ENCODE peak calls at places on chromosomes 5 and 9, in seven cellular contexts. One of them, this sample, is unnamed.

GRCh38 chr9:133134419-133135190 is 13.6 kb upstream of the RALGDS start:
- DNase-seq in A549: no peak
- DNase-seq in HepG2: no peak
- DNase-seq in tibial nerve: no peak
- DNase-seq in ovary: no peak
- DNase-seq in K562: no peak
- DNase-seq in transverse colon: peak
- DNase-seq in this sample: no peak

GRCh38 chr5:173643964-173644363 is 27.5 kb upstream of the BOD1 start:
- DNase-seq in tibial nerve: no peak
- DNase-seq in transverse colon: no peak
- DNase-seq in HepG2: no peak
- DNase-seq in ovary: no peak
- DNase-seq in K562: no peak
- DNase-seq in A549: no peak
- DNase-seq in this sample: no peak

GRCh38 chr5:176904276-176904675 is 5.1 kb upstream of the HK3 start:
- DNase-seq in ovary: no peak
- DNase-seq in transverse colon: no peak
- DNase-seq in HepG2: no peak
- DNase-seq in A549: no peak
- DNase-seq in K562: no peak
- DNase-seq in tibial nerve: no peak
- DNase-seq in this sample: no peak

GRCh38 chr5:118863345-118863744 is 125.0 kb downstream of the DTWD2 start:
- DNase-seq in tibial nerve: no peak
- DNase-seq in transverse colon: no peak
- DNase-seq in ovary: no peak
- DNase-seq in HepG2: no peak
- DNase-seq in K562: no peak
- DNase-seq in A549: no peak
- DNase-seq in this sample: no peak

GRCh38 chr9:94867281-94867841 is 140.9 kb downstream of the AOPEP start:
- DNase-seq in transverse colon: peak
- DNase-seq in tibial nerve: peak
- DNase-seq in HepG2: peak
- DNase-seq in ovary: peak
- DNase-seq in K562: peak
- DNase-seq in A549: peak
- DNase-seq in this sample: peak

GRCh38 chr5:87308024-87308423 is 40.3 kb downstream of the RASA1 start:
- DNase-seq in ovary: no peak
- DNase-seq in A549: no peak
- DNase-seq in tibial nerve: no peak
- DNase-seq in transverse colon: no peak
- DNase-seq in K562: no peak
- DNase-seq in HepG2: no peak
- DNase-seq in this sample: no peak

GRCh38 chr5:128649183-128649582 is 111.1 kb upstream of the FBN2 start:
- DNase-seq in K562: no peak
- DNase-seq in ovary: no peak
- DNase-seq in HepG2: no peak
- DNase-seq in transverse colon: no peak
- DNase-seq in A549: no peak
- DNase-seq in tibial nerve: no peak
- DNase-seq in this sample: no peak

GRCh38 chr5:139430015-139430414 is 9.3 kb downstream of the DNAJC18 start:
- DNase-seq in HepG2: no peak
- DNase-seq in ovary: no peak
- DNase-seq in K562: no peak
- DNase-seq in A549: no peak
- DNase-seq in transverse colon: no peak
- DNase-seq in tibial nerve: no peak
- DNase-seq in this sample: no peak

GRCh38 chr5:124639095-124639665 is 107.3 kb downstream of the ZNF608 start:
- DNase-seq in tibial nerve: no peak
- DNase-seq in ovary: no peak
- DNase-seq in transverse colon: no peak
- DNase-seq in K562: no peak
- DNase-seq in HepG2: no peak
- DNase-seq in A549: no peak
- DNase-seq in this sample: no peak

GRCh38 chr5:107957023-107957422 is 286.3 kb upstream of the EFNA5 start:
- DNase-seq in A549: no peak
- DNase-seq in HepG2: no peak
- DNase-seq in tibial nerve: no peak
- DNase-seq in K562: no peak
- DNase-seq in ovary: no peak
- DNase-seq in transverse colon: no peak
- DNase-seq in this sample: no peak

GRCh38 chr5:27854243-27854852 is 816.0 kb upstream of the CDH9 start:
- DNase-seq in tibial nerve: no peak
- DNase-seq in ovary: no peak
- DNase-seq in transverse colon: no peak
- DNase-seq in K562: no peak
- DNase-seq in A549: no peak
- DNase-seq in HepG2: no peak
- DNase-seq in this sample: no peak

GRCh38 chr9:100652850-100653249 is 75.0 kb downstream of the CAVIN4 start:
- DNase-seq in ovary: no peak
- DNase-seq in K562: no peak
- DNase-seq in tibial nerve: no peak
- DNase-seq in A549: no peak
- DNase-seq in transverse colon: no peak
- DNase-seq in HepG2: no peak
- DNase-seq in this sample: no peak

GRCh38 chr9:129739432-129739831 is 13.4 kb downstream of the PTGES start:
- DNase-seq in A549: no peak
- DNase-seq in tibial nerve: no peak
- DNase-seq in transverse colon: no peak
- DNase-seq in K562: no peak
- DNase-seq in ovary: no peak
- DNase-seq in HepG2: no peak
- DNase-seq in this sample: no peak

GRCh38 chr5:10556331-10556807 is 7.5 kb upstream of the ANKRD33B start:
- DNase-seq in tibial nerve: no peak
- DNase-seq in K562: no peak
- DNase-seq in transverse colon: no peak
- DNase-seq in ovary: no peak
- DNase-seq in A549: peak
- DNase-seq in HepG2: no peak
- DNase-seq in this sample: peak

GRCh38 chr9:13719981-13720380 is 440.5 kb upstream of the MPDZ start:
- DNase-seq in A549: no peak
- DNase-seq in HepG2: no peak
- DNase-seq in transverse colon: no peak
- DNase-seq in K562: no peak
- DNase-seq in tibial nerve: no peak
- DNase-seq in ovary: no peak
- DNase-seq in this sample: no peak

GRCh38 chr5:81572201-81572600 is 178.3 kb upstream of the ACOT12 start:
- DNase-seq in A549: no peak
- DNase-seq in transverse colon: no peak
- DNase-seq in ovary: no peak
- DNase-seq in tibial nerve: no peak
- DNase-seq in K562: no peak
- DNase-seq in HepG2: no peak
- DNase-seq in this sample: no peak

GRCh38 chr9:351916-352315 is 137.3 kb downstream of the DOCK8 start:
- DNase-seq in A549: no peak
- DNase-seq in tibial nerve: no peak
- DNase-seq in HepG2: no peak
- DNase-seq in transverse colon: no peak
- DNase-seq in ovary: no peak
- DNase-seq in K562: no peak
- DNase-seq in this sample: no peak

GRCh38 chr9:354453-354852 is 139.8 kb downstream of the DOCK8 start:
- DNase-seq in A549: no peak
- DNase-seq in K562: no peak
- DNase-seq in ovary: no peak
- DNase-seq in tibial nerve: no peak
- DNase-seq in transverse colon: no peak
- DNase-seq in HepG2: no peak
- DNase-seq in this sample: no peak

GRCh38 chr9:350354-350753 is 135.7 kb downstream of the DOCK8 start:
- DNase-seq in tibial nerve: no peak
- DNase-seq in ovary: no peak
- DNase-seq in A549: no peak
- DNase-seq in HepG2: no peak
- DNase-seq in K562: no peak
- DNase-seq in transverse colon: no peak
- DNase-seq in this sample: no peak

GRCh38 chr9:357560-357959 is 142.9 kb downstream of the DOCK8 start:
- DNase-seq in tibial nerve: no peak
- DNase-seq in HepG2: no peak
- DNase-seq in transverse colon: no peak
- DNase-seq in A549: no peak
- DNase-seq in ovary: no peak
- DNase-seq in K562: peak
- DNase-seq in this sample: no peak

GRCh38 chr9:353077-353476 is 138.4 kb downstream of the DOCK8 start:
- DNase-seq in ovary: no peak
- DNase-seq in K562: no peak
- DNase-seq in transverse colon: no peak
- DNase-seq in A549: no peak
- DNase-seq in HepG2: no peak
- DNase-seq in tibial nerve: no peak
- DNase-seq in this sample: no peak
- H3K27ac ChIP-seq in ovary: no peak
- H3K27ac ChIP-seq in K562: no peak
- H3K27ac ChIP-seq in transverse colon: no peak
- H3K27ac ChIP-seq in A549: no peak
- H3K27ac ChIP-seq in HepG2: no peak
- H3K27ac ChIP-seq in tibial nerve: no peak
- H3K27ac ChIP-seq in this sample: no peak

DNA sequence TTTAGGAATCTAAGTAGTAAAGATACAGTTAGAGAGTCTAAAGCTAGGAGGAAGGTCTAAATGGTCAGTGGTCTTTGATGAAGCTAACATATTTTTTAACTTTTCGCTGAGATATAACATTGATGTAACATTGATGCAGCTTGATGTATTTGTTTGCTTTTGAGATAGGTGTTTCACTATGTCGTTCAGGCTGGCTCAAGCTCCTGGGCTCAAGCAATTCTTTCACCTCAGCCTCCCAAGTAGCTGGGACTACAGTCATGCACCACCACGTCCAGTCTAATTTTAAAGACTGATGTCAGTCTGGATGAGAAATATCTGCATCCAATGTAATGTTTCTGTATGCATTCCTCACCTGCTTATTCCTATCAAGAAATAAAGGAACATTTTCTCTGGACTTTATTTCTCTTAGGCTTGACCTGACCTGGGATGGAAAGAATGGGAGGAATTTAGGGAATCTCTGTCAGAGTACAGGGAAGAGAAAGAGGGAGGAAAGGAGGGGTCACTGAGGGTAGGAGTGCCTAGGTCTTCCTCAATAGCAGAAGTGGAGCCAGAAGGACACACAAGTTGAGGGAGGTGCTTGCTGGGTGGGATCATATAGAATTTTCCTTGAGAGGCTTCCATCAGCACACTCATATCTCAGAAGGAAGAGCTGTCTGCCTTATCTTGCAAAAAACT is 101.5 kb upstream of the GPBP1 start:
- DNase-seq in A549: no peak
- DNase-seq in HepG2: peak
- DNase-seq in ovary: no peak
- DNase-seq in tibial nerve: no peak
- DNase-seq in transverse colon: no peak
- DNase-seq in K562: no peak
- DNase-seq in this sample: no peak
- TF ChIP-seq EP300 in A549: no peak
- TF ChIP-seq EP300 in HepG2: no peak
- TF ChIP-seq EP300 in ovary: no peak
- TF ChIP-seq EP300 in tibial nerve: no peak
- TF ChIP-seq EP300 in transverse colon: no peak
- TF ChIP-seq EP300 in K562: no peak
- TF ChIP-seq EP300 in this sample: no peak

GRCh38 chr9:92615790-92616189 is 54.1 kb downstream of the IPPK start:
- DNase-seq in K562: no peak
- DNase-seq in tibial nerve: no peak
- DNase-seq in transverse colon: no peak
- DNase-seq in A549: no peak
- DNase-seq in HepG2: peak
- DNase-seq in ovary: no peak
- DNase-seq in this sample: peak

GRCh38 chr9:92613268-92614122 is 56.4 kb downstream of the IPPK start:
- DNase-seq in A549: no peak
- DNase-seq in K562: no peak
- DNase-seq in transverse colon: no peak
- DNase-seq in HepG2: no peak
- DNase-seq in ovary: no peak
- DNase-seq in tibial nerve: no peak
- DNase-seq in this sample: peak

GRCh38 chr9:92616199-92617129 is 53.5 kb downstream of the IPPK start:
- DNase-seq in A549: no peak
- DNase-seq in ovary: peak
- DNase-seq in HepG2: peak
- DNase-seq in transverse colon: no peak
- DNase-seq in K562: no peak
- DNase-seq in tibial nerve: peak
- DNase-seq in this sample: peak

GRCh38 chr9:92614123-92614510 is 55.8 kb downstream of the IPPK start:
- DNase-seq in A549: no peak
- DNase-seq in transverse colon: no peak
- DNase-seq in ovary: no peak
- DNase-seq in tibial nerve: no peak
- DNase-seq in HepG2: no peak
- DNase-seq in K562: no peak
- DNase-seq in this sample: peak

GRCh38 chr9:92614763-92615441 is 55.0 kb downstream of the IPPK start:
- DNase-seq in A549: no peak
- DNase-seq in tibial nerve: no peak
- DNase-seq in transverse colon: no peak
- DNase-seq in K562: no peak
- DNase-seq in HepG2: no peak
- DNase-seq in ovary: no peak
- DNase-seq in this sample: peak
- H3K27ac ChIP-seq in A549: no peak
- H3K27ac ChIP-seq in tibial nerve: peak
- H3K27ac ChIP-seq in transverse colon: peak
- H3K27ac ChIP-seq in K562: no peak
- H3K27ac ChIP-seq in HepG2: peak
- H3K27ac ChIP-seq in ovary: peak
- H3K27ac ChIP-seq in this sample: peak

DNA sequence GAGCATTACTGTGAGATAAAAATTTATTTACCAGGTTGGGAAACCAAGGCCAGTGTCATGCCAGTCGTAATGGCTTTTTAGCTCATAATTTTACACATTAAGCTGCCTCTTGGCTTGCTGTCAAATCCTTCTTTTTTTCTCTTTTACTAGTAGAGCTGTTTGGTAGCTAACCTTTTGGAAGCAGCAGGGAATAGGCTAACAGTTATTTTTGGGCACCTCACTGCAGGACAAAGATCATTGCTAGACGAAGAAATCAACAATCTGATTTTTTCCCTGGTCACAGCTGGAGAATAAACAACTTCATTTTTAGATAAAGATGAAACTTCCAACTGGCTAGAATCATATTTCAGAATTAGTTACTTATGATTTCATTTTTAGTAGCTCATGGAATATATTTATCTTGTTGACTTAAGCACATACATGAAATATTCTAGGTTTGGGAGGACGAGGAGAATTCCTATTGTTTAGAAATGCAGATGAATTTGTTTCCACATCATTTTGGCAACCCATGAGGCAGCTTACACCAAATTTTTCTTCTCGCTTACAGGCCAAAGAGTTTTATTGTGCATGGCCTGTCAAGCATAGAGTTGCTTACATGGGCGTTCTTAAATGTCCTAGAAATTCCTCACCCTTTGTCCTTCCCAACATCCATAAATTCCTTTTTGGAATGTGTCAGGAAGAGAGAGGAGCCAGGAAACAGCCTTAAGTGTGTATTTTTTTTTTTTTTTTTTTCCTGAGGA is 19.6 kb downstream of the TNC start:
- DNase-seq in ovary: no peak
- DNase-seq in transverse colon: no peak
- DNase-seq in HepG2: no peak
- DNase-seq in A549: no peak
- DNase-seq in K562: no peak
- DNase-seq in tibial nerve: no peak
- DNase-seq in this sample: peak
- TF ChIP-seq EP300 in ovary: no peak
- TF ChIP-seq EP300 in transverse colon: no peak
- TF ChIP-seq EP300 in HepG2: no peak
- TF ChIP-seq EP300 in A549: no peak
- TF ChIP-seq EP300 in K562: no peak
- TF ChIP-seq EP300 in tibial nerve: no peak
- TF ChIP-seq EP300 in this sample: peak